ENCODE peak calls at places on chromosomes 11 and 22, in nine cellular contexts. K is endothelial cell of umbilical vein, O is RWPE1, Q is tibial artery, A is ascending aorta, N is cardiac muscle cell, S is left lung, L is heart left ventricle, Z is uterus. C is an unnamed sample.

GRCh38 chr11:46769636-46770221 is 50.7 kb downstream of the F2 start:
- DNase-seq in K (no peak), O (no peak), Q (no peak), A (no peak), N (no peak), S (no peak), L (no peak), Z (no peak), C (no peak)

GRCh38 chr22:20402960-20403778 is 9.2 kb downstream of the ZNF74 start:
- DNase-seq in K (no peak), O (no peak), Q (no peak), A (peak; percentile 35), N (no peak), S (no peak), L (no peak), Z (no peak), C (no peak)

GRCh38 chr11:70205049-70205725 is 2.1 kb downstream of the FADD start:
- DNase-seq in K (no peak), O (no peak), Q (no peak), A (no peak), N (peak; percentile 14), S (no peak), L (no peak), Z (no peak), C (no peak)

GRCh38 chr22:30876221-30876751 is 92.3 kb downstream of the MORC2 start:
- DNase-seq in K (no peak), O (no peak), Q (peak; percentile 12), A (no peak), N (no peak), S (peak; percentile 39), L (peak; percentile 53), Z (no peak), C (no peak)

GRCh38 chr11:63802637-63803414 is 10.4 kb upstream of the SPINDOC start:
- DNase-seq in K (no peak), O (peak; percentile 76), Q (no peak), A (no peak), N (peak; percentile 65), S (no peak), L (no peak), Z (no peak), C (no peak)

GRCh38 chr22:40637181-40638150 is 947 bp upstream of the MRTFA start:
- DNase-seq in K (no peak), O (no peak), Q (peak; percentile 68), A (peak; percentile 86), N (no peak), S (peak; percentile 84), L (peak; percentile 80), Z (no peak), C (no peak)

GRCh38 chr11:3745161-3745560 is 52.2 kb downstream of the NUP98 start:
- DNase-seq in K (no peak), O (peak; percentile 50), Q (no peak), A (no peak), N (no peak), S (no peak), L (no peak), Z (no peak), C (no peak)

GRCh38 chr11:60951909-60952741 is at the start of gene SLC15A3:
- DNase-seq in K (peak; percentile 37), O (no peak), Q (peak; percentile 86), A (peak; percentile 84), N (peak; percentile 49), S (peak; percentile 91), L (peak; percentile 84), Z (peak; percentile 61), C (no peak)

GRCh38 chr11:32006799-32007388 is 84.0 kb upstream of the RCN1 start:
- DNase-seq in K (peak; percentile 45), O (peak; percentile 48), Q (no peak), A (no peak), N (peak; percentile 63), S (no peak), L (no peak), Z (no peak), C (no peak)

GRCh38 chr11:72812604-72812967 is 1.6 kb upstream of the ATG16L2 start:
- DNase-seq in K (no peak), O (peak; percentile 22), Q (no peak), A (no peak), N (no peak), S (no peak), L (no peak), Z (no peak), C (no peak)

GRCh38 chr22:35173655-35174054 is 83.6 kb upstream of the HMGXB4 start:
- DNase-seq in K (no peak), O (no peak), Q (no peak), A (no peak), N (no peak), S (no peak), L (no peak), Z (no peak), C (no peak)

GRCh38 chr22:35175392-35175791 is 81.9 kb upstream of the HMGXB4 start:
- DNase-seq in K (no peak), O (no peak), Q (no peak), A (no peak), N (no peak), S (no peak), L (no peak), Z (no peak), C (no peak)

GRCh38 chr22:35178446-35178845 is 78.8 kb upstream of the HMGXB4 start:
- DNase-seq in K (no peak), O (no peak), Q (no peak), A (no peak), N (no peak), S (no peak), L (no peak), Z (no peak), C (no peak)

GRCh38 chr22:35174398-35174797 is 82.9 kb upstream of the HMGXB4 start:
- DNase-seq in K (no peak), O (no peak), Q (no peak), A (no peak), N (no peak), S (no peak), L (no peak), Z (no peak), C (no peak)

DNA sequence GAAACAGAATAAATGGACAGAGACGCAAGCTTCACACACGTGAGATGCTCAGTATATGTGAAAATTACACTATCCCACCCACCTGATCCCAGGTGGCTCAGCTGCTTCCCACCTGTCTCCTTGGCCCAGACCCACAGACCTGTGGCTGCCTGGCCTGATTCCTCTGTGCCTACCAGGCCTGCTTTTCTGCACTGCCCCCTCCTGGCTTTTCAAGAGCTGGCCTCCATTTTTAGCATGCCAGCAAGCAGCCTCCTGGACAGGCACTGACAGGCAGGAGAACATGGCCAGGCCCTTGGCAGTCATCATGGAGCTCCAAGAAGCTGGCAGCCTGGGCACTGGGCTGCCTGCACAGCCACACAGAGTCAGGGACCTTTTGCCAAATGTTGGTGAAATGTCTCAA is 79.5 kb upstream of the HMGXB4 start:
- DNase-seq in K (no peak), O (no peak), Q (no peak), A (no peak), N (no peak), S (no peak), L (no peak), Z (no peak), C (no peak)
- TF ChIP-seq CTCF in K (no peak), O (no peak), Q (no peak), A (no peak), N (no peak), S (no peak), L (no peak), Z (no peak), C (no peak)

GRCh38 chr11:35663408-35663702 is 780 bp downstream of the TRIM44 start:
- DNase-seq in K (no peak), O (no peak), Q (no peak), A (no peak), N (no peak), S (no peak), L (no peak), Z (no peak), C (no peak)
- H3K27ac ChIP-seq in K (peak overlapping the region; percentile 67), O (peak overlapping the region; percentile 92), Q (peak overlapping the region; percentile 92), A (peak overlapping the region; percentile 94), N (peak overlapping the region; percentile 90), S (peak overlapping the region; percentile 98), L (peak overlapping the region; percentile 96), Z (peak overlapping the region; percentile 92), C (peak overlapping the region; percentile 96)

DNA sequence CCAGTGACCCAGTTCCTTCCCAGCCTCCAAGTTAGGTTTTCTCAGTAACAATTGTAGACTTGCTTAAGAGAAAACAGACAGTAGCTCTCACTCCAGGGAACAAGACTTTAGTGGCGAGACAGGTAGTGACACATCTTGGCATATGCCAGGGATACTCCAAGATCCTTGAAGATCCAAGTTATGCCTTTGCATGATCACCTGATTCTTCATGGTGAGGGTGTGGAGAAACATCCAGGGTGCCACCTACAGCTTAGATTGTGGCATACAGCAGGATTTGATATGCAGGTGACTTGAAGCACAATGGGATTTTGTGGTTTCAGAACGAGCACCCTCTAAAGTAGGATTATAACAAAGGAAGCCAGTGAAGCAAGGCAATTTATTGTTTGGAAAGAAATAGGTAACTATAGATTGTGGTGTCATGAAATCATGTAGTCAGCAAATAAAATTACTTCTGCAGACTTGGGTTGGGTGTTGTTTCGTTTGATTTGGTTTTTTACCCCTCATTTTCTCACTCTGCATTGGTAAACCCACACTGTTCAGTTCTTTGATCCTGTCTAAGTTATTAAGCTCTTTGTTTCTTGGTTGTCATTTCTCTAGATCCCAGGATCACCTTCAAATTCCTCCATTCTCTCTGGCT is 9.2 kb downstream of the POU2AF3 start:
- DNase-seq in K (no peak), O (no peak), Q (no peak), A (no peak), N (no peak), S (no peak), L (no peak), Z (no peak), C (no peak)
- TF ChIP-seq CTCF in K (no peak), O (no peak), Q (no peak), A (no peak), N (no peak), S (no peak), L (no peak), Z (no peak), C (no peak)

GRCh38 chr11:128341767-128342318 is 245.5 kb downstream of the ETS1 start:
- DNase-seq in K (no peak), O (no peak), Q (no peak), A (no peak), N (no peak), S (no peak), L (no peak), Z (no peak), C (no peak)

GRCh38 chr11:128339721-128340271 is 247.6 kb downstream of the ETS1 start:
- DNase-seq in K (no peak), O (no peak), Q (no peak), A (no peak), N (no peak), S (no peak), L (no peak), Z (no peak), C (no peak)

GRCh38 chr11:128343134-128343514 is 244.2 kb downstream of the ETS1 start:
- DNase-seq in K (no peak), O (no peak), Q (no peak), A (no peak), N (no peak), S (no peak), L (no peak), Z (no peak), C (no peak)

GRCh38 chr11:128342511-128343133 is 244.7 kb downstream of the ETS1 start:
- DNase-seq in K (peak; percentile 98), O (peak; percentile 63), Q (no peak), A (no peak), N (peak; percentile 65), S (no peak), L (no peak), Z (peak; percentile 43), C (no peak)

DNA sequence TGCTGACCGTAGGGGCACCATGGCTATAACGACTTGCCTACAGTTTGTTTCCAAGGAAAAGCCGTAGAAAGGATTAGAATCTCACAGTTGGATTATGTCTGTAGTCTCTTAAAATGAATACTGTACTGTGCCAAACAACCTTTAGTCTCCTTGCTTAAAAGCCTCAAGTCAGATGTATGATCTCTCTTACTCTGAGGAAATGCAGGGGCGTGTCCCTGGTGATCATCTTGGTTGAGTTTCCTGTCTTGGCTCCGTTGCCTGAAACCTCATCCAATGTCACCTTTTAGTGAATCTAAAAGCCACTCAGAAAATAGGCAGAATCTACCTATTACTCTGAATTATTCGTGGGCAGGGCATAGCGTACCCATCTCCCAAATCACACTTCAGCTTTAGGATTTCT is 246.1 kb downstream of the ETS1 start:
- DNase-seq in K (peak; percentile 55), O (no peak), Q (no peak), A (no peak), N (peak; percentile 20), S (no peak), L (no peak), Z (no peak), C (no peak)
- H3K27ac ChIP-seq in K (peak overlapping the region; percentile 83), O (no peak overlapping the region), Q (no peak overlapping the region), A (no peak overlapping the region), N (no peak overlapping the region), S (peak overlapping the region; percentile 70), L (peak overlapping the region; percentile 80), Z (peak overlapping the region; percentile 50), C (peak overlapping the region; percentile 39)

C was measured in coronary artery.